ENCODE peak calls at places on chromosome 11, in eight cellular contexts. O is HFF-Myc, K is LNCaP clone FGC, M is cardiac muscle cell, Z is fibroblast of lung, U is fibroblast of mammary gland, I is endodermal cell, X is mucosa of descending colon. P is an unnamed sample.

GRCh38 chr11:73493838-73494598 is 103.9 kb downstream of the FAM168A start:
- DNase-seq in O (no peak), K (no peak), M (peak), Z (peak), U (peak), I (peak), X (no peak), P (peak)

GRCh38 chr11:63549411-63549810 is 12.8 kb downstream of the PLAAT4 start:
- DNase-seq in O (no peak), K (no peak), M (no peak), Z (no peak), U (no peak), I (peak), X (no peak), P (no peak)

GRCh38 chr11:71221201-71221600 is 31.2 kb downstream of the SHANK2 start:
- DNase-seq in O (no peak), K (no peak), M (no peak), Z (no peak), U (no peak), I (peak), X (no peak), P (no peak)

GRCh38 chr11:43419460-43419859 is 60.7 kb downstream of the TTC17 start:
- DNase-seq in O (peak), K (peak), M (peak), Z (peak), U (peak), I (peak), X (no peak), P (no peak)

GRCh38 chr11:123055132-123055924 is 6.6 kb downstream of the HSPA8 start:
- DNase-seq in O (no peak), K (no peak), M (no peak), Z (no peak), U (no peak), I (peak), X (no peak), P (no peak)

GRCh38 chr11:106956887-106957505 is 61.3 kb downstream of the GUCY1A2 start:
- DNase-seq in O (no peak), K (no peak), M (no peak), Z (no peak), U (no peak), I (peak), X (no peak), P (no peak)

GRCh38 chr11:17313349-17314231 is 37.1 kb downstream of the NUCB2 start:
- DNase-seq in O (no peak), K (no peak), M (no peak), Z (no peak), U (no peak), I (no peak), X (no peak), P (no peak)

GRCh38 chr11:109423114-109423859 is 1.3 kb downstream of the C11orf87 start:
- DNase-seq in O (no peak), K (no peak), M (peak), Z (peak), U (no peak), I (peak), X (peak), P (no peak)

GRCh38 chr11:63609536-63609935 is 4.7 kb downstream of the PLAAT3 start:
- DNase-seq in O (no peak), K (no peak), M (no peak), Z (no peak), U (no peak), I (no peak), X (peak), P (no peak)

GRCh38 chr11:40187092-40187403 is 1272.4 kb downstream of the LRRC4C start:
- DNase-seq in O (no peak), K (no peak), M (no peak), Z (no peak), U (no peak), I (no peak), X (no peak), P (no peak)

GRCh38 chr11:70158201-70158600 is 44.9 kb upstream of the FADD start:
- DNase-seq in O (no peak), K (no peak), M (peak), Z (peak), U (no peak), I (peak), X (no peak), P (no peak)

GRCh38 chr11:75577198-75577597 is 15.1 kb downstream of the SERPINH1 start:
- DNase-seq in O (no peak), K (no peak), M (no peak), Z (no peak), U (peak), I (peak), X (no peak), P (no peak)

GRCh38 chr11:64292458-64293254 is 1.6 kb downstream of the KCNK4 start:
- DNase-seq in O (no peak), K (no peak), M (no peak), Z (no peak), U (no peak), I (no peak), X (no peak), P (no peak)

GRCh38 chr11:96254087-96254486 is 88.9 kb downstream of the MAML2 start:
- DNase-seq in O (no peak), K (no peak), M (peak), Z (peak), U (peak), I (no peak), X (no peak), P (no peak)

DNA sequence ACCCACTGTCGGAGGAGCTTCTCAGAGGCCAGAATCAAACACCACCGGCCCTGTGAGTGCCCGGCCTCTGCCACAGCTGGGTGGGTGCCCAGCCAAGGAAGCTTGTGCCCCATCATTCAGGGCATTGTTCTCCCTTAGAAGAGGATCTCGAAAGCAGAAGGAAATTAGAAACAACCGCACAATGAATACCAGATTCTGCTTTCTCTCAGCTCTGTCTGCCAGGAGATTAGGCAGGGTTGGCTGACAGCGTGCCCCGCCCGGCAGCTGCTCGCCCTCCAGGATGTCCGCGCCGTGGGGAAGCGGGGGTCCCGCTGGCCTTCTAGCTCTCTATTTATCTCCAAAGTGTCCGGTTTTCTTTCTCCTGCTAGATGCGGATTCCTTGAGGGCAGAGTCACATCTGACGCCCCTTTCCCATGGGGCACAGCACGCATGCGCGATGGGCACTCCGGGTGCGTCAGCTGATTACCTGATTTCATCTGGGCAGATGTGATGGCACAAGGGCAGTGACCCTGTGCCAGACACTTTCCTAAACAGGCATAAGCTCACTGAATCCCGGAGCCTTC is 25.5 kb downstream of the SCGB1A1 start:
- DNase-seq in O (no peak), K (no peak), M (peak), Z (peak), U (peak), I (peak), X (peak), P (no peak)
- H3K4me3 ChIP-seq in O (peak), K (no peak), M (no peak), Z (peak), U (peak), I (no peak), X (no peak), P (peak)

GRCh38 chr11:93220078-93220477 is 22.3 kb upstream of the SLC36A4 start:
- DNase-seq in O (no peak), K (no peak), M (no peak), Z (no peak), U (no peak), I (no peak), X (no peak), P (no peak)

GRCh38 chr11:93221539-93221938 is 23.7 kb upstream of the SLC36A4 start:
- DNase-seq in O (no peak), K (no peak), M (no peak), Z (no peak), U (no peak), I (no peak), X (peak), P (no peak)

GRCh38 chr11:93229876-93230275 is 32.1 kb upstream of the SLC36A4 start:
- DNase-seq in O (no peak), K (no peak), M (no peak), Z (no peak), U (no peak), I (no peak), X (no peak), P (no peak)

DNA sequence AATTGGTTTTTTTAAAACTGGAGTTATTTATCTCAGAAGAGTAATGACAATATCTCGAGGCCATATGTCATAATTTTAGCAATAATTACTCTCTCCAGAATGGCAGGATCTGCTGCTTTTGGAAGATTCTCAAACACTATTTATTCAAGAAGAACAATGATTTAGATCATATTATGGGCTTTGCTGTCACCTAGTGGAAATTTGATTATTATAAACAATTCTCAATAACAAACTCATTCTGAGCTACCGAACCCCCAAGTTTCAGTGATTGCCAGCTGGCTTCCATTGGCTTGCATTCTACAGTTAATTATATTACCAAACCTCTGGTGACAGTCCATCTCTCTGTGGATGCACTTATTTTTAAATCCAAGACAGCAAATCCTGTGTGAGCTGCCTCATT is 27.9 kb upstream of the SLC36A4 start:
- DNase-seq in O (no peak), K (peak), M (peak), Z (peak), U (peak), I (no peak), X (no peak), P (no peak)
- TF ChIP-seq CTCF in O (no peak), K (peak), M (peak), Z (peak), U (peak), I (no peak), X (no peak), P (peak)

GRCh38 chr11:76686261-76687079 is 15.9 kb upstream of the LRRC32 start:
- DNase-seq in O (no peak), K (no peak), M (no peak), Z (no peak), U (no peak), I (peak), X (peak), P (no peak)
- H3K4me3 ChIP-seq in O (no peak), K (no peak), M (no peak), Z (no peak), U (no peak), I (no peak), X (no peak), P (no peak)

DNA sequence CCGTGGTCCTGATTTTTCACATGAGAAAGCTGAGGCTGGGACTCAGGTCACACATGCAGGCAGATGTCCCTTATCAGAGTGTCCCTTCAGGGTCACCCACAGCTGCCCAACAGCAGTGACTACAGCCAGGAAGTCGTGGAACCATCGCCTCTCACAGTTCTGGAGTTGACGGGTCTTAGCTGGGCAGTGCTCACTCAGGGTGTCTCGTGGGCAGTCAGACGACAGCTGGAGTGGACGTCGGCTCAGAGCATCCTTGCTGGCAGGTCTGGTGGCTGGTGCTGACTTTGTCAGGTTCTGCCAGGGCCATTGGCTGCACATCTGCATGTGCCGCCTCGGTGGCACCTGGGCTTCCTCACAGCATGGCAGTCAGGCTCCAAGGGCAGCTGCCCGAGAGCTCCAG is 35.6 kb upstream of the TH start:
- DNase-seq in O (no peak), K (no peak), M (no peak), Z (no peak), U (no peak), I (peak), X (no peak), P (no peak)
- TF ChIP-seq CTCF in O (no peak), K (no peak), M (no peak), Z (no peak), U (no peak), I (no peak), X (no peak), P (no peak)

GRCh38 chr11:118434123-118434552 is 2.2 kb upstream of the KMT2A start:
- DNase-seq in O (no peak), K (no peak), M (peak), Z (peak), U (peak), I (no peak), X (no peak), P (no peak)
- H3K4me3 ChIP-seq in O (peak), K (peak), M (peak), Z (peak), U (peak), I (peak), X (no peak), P (peak)

P was measured in epithelial cell of proximal tubule.